ENCODE peak calls at places on chromosomes 4 and X, in seven cellular contexts. B, Q, I, W, O, L and D are unnamed samples.

GRCh38 chr4:23728393-23728792 is 161.5 kb downstream of the PPARGC1A start:
- DNase-seq in B (no peak), Q (no peak), I (no peak), W (no peak), O (no peak), L (peak; percentile 100), D (no peak)

GRCh38 chr4:98793658-98794057 is 135.2 kb upstream of the TSPAN5 start:
- DNase-seq in B (no peak), Q (no peak), I (no peak), W (no peak), O (no peak), L (no peak), D (no peak)

GRCh38 chrX:117969337-117969736 is 147.3 kb downstream of the KLHL13 start:
- DNase-seq in B (no peak), Q (no peak), I (no peak), W (no peak), O (no peak), L (no peak), D (no peak)

GRCh38 chrX:76827672-76828071 is 400.2 kb downstream of the MAGEE1 start:
- DNase-seq in B (no peak), Q (no peak), I (no peak), W (no peak), O (no peak), L (no peak), D (no peak)

GRCh38 chrX:152024710-152025109 is 50.2 kb upstream of the GABRE start:
- DNase-seq in B (no peak), Q (no peak), I (no peak), W (no peak), O (no peak), L (no peak), D (no peak)

GRCh38 chr4:3484057-3484973 is 21.2 kb downstream of the DOK7 start:
- DNase-seq in B (no peak), Q (peak; percentile 95), I (no peak), W (peak; percentile 79), O (no peak), L (peak; percentile 95), D (no peak)

GRCh38 chrX:20267924-20268701 is 1.4 kb upstream of the RPS6KA3 start:
- DNase-seq in B (peak; percentile 8), Q (peak; percentile 80), I (peak; percentile 8), W (peak; percentile 26), O (no peak), L (peak; percentile 12), D (peak; percentile 10)

GRCh38 chrX:75086731-75087195 is 69.3 kb downstream of the ABCB7 start:
- DNase-seq in B (no peak), Q (no peak), I (no peak), W (no peak), O (no peak), L (no peak), D (no peak)

GRCh38 chr4:128468485-128468989 is 180.9 kb upstream of the PGRMC2 start:
- DNase-seq in B (no peak), Q (peak; percentile 83), I (no peak), W (peak; percentile 19), O (no peak), L (peak; percentile 89), D (no peak)

GRCh38 chr4:8675383-8675782 is 82.8 kb downstream of the CPZ start:
- DNase-seq in B (no peak), Q (no peak), I (no peak), W (no peak), O (no peak), L (peak; percentile 14), D (no peak)

GRCh38 chrX:320126-320783 is 1.7 kb upstream of the GTPBP6 start:
- DNase-seq in B (no peak), Q (peak; percentile 72), I (no peak), W (no peak), O (no peak), L (peak; percentile 23), D (no peak)

GRCh38 chr4:154473497-154473896 is 18.1 kb downstream of the DCHS2 start:
- DNase-seq in B (no peak), Q (no peak), I (no peak), W (no peak), O (no peak), L (no peak), D (no peak)

GRCh38 chrX:31845003-31845402 is 773.2 kb upstream of the FTHL17 start:
- DNase-seq in B (no peak), Q (no peak), I (no peak), W (no peak), O (no peak), L (peak; percentile 17), D (no peak)

GRCh38 chr4:38728651-38729141 is 54.1 kb downstream of the TLR10 start:
- DNase-seq in B (no peak), Q (no peak), I (no peak), W (no peak), O (no peak), L (peak; percentile 43), D (no peak)

GRCh38 chr4:27129871-27130277 is 269.2 kb downstream of the STIM2 start:
- DNase-seq in B (no peak), Q (no peak), I (no peak), W (no peak), O (no peak), L (peak; percentile 79), D (no peak)

GRCh38 chr4:106421441-106422296 is 53.1 kb upstream of the GIMD1 start:
- DNase-seq in B (no peak), Q (no peak), I (no peak), W (no peak), O (no peak), L (peak; percentile 60), D (no peak)

GRCh38 chr4:98170035-98170434 is 26.8 kb upstream of the STPG2 start:
- DNase-seq in B (no peak), Q (no peak), I (no peak), W (no peak), O (no peak), L (no peak), D (no peak)

GRCh38 chr4:78059524-78059889 is 2.4 kb downstream of the FRAS1 start:
- DNase-seq in B (peak; percentile 41), Q (no peak), I (no peak), W (no peak), O (no peak), L (peak; percentile 88), D (peak; percentile 14)

GRCh38 chr4:168713193-168713592 is 216.3 kb downstream of the PALLD start:
- DNase-seq in B (no peak), Q (no peak), I (no peak), W (no peak), O (no peak), L (no peak), D (no peak)

GRCh38 chr4:4270529-4270928 is 19.4 kb downstream of the LYAR start:
- DNase-seq in B (no peak), Q (no peak), I (no peak), W (no peak), O (no peak), L (no peak), D (peak; percentile 48)

GRCh38 chr4:127141857-127142256 is 490.9 kb upstream of the INTU start:
- DNase-seq in B (no peak), Q (no peak), I (no peak), W (no peak), O (no peak), L (peak; percentile 16), D (no peak)

GRCh38 chr4:89928867-89929266 is 34.2 kb downstream of the MMRN1 start:
- DNase-seq in B (peak; percentile 2), Q (no peak), I (no peak), W (no peak), O (no peak), L (no peak), D (no peak)

GRCh38 chr4:78325244-78326187 is 226.1 kb upstream of the ANXA3 start:
- DNase-seq in B (no peak), Q (no peak), I (no peak), W (no peak), O (no peak), L (peak; percentile 47), D (no peak)

GRCh38 chr4:7540216-7540615 is 105.5 kb upstream of the PSAPL1 start:
- DNase-seq in B (no peak), Q (no peak), I (no peak), W (no peak), O (no peak), L (no peak), D (peak; percentile 10)

GRCh38 chrX:154490021-154490413 is 412 bp downstream of the SLC10A3 start:
- DNase-seq in B (peak; percentile 48), Q (no peak), I (no peak), W (peak; percentile 32), O (no peak), L (peak; percentile 53), D (no peak)

GRCh38 chr4:146949559-146949958 is 3.9 kb upstream of the TTC29 start:
- DNase-seq in B (no peak), Q (no peak), I (no peak), W (no peak), O (no peak), L (peak; percentile 57), D (no peak)

GRCh38 chrX:8191022-8191421 is 20.0 kb upstream of the VCX2 start:
- DNase-seq in B (no peak), Q (no peak), I (no peak), W (no peak), O (no peak), L (peak; percentile 84), D (no peak)

GRCh38 chr4:149166886-149167285 is 648.8 kb downstream of the IQCM start:
- DNase-seq in B (no peak), Q (no peak), I (no peak), W (no peak), O (no peak), L (peak; percentile 18), D (no peak)

GRCh38 chrX:26873736-26874135 is 589.4 kb downstream of the PPP4R3C start:
- DNase-seq in B (no peak), Q (no peak), I (no peak), W (no peak), O (no peak), L (no peak), D (no peak)